ENCODE peak calls at places on chromosomes 13 and 19, in seven cellular contexts. J is K562, Q is GM12891, X is SK-N-SH, Z is H1, D is GM12878, W is HepG2. K is an unnamed sample.

GRCh38 chr19:939922-940321 is 14.1 kb downstream of the ARID3A start:
- DNase-seq in J (no peak), Q (no peak), X (no peak), Z (no peak), D (no peak), W (no peak), K (no peak)

GRCh38 chr13:47133024-47133445 is 236.2 kb upstream of the HTR2A start:
- DNase-seq in J (no peak), Q (no peak), X (no peak), Z (no peak), D (no peak), W (no peak), K (no peak)

GRCh38 chr19:36113425-36113824 is 1.2 kb downstream of the POLR2I start:
- DNase-seq in J (no peak), Q (no peak), X (no peak), Z (no peak), D (no peak), W (no peak), K (no peak)

GRCh38 chr19:14118165-14119051 is 846 bp upstream of the PRKACA start:
- DNase-seq in J (peak; percentile 42), Q (no peak), X (peak; percentile 42), Z (no peak), D (no peak), W (peak; percentile 71), K (no peak)

GRCh38 chr19:40163541-40164129 is 27.6 kb upstream of the MAP3K10 start:
- DNase-seq in J (no peak), Q (no peak), X (no peak), Z (no peak), D (no peak), W (no peak), K (no peak)

GRCh38 chr19:54552913-54553310 is 20.7 kb upstream of the LILRA2 start:
- DNase-seq in J (no peak), Q (no peak), X (no peak), Z (no peak), D (no peak), W (no peak), K (no peak)

GRCh38 chr19:45474941-45475516 is 7.2 kb downstream of the FOSB start:
- DNase-seq in J (no peak), Q (no peak), X (no peak), Z (no peak), D (no peak), W (no peak), K (no peak)

GRCh38 chr13:36430247-36431203 is 1.8 kb upstream of the CCNA1 start:
- DNase-seq in J (no peak), Q (no peak), X (peak; percentile 11), Z (no peak), D (no peak), W (no peak), K (no peak)

GRCh38 chr19:30419581-30420180 is 47.5 kb downstream of the ZNF536 start:
- DNase-seq in J (no peak), Q (no peak), X (peak; percentile 52), Z (no peak), D (no peak), W (no peak), K (no peak)

GRCh38 chr13:48249018-48249417 is 16.0 kb downstream of the ITM2B start:
- DNase-seq in J (no peak), Q (no peak), X (no peak), Z (no peak), D (no peak), W (no peak), K (no peak)

GRCh38 chr19:51338563-51339312 is 3.2 kb downstream of the VSIG10L start:
- DNase-seq in J (peak; percentile 94), Q (peak; percentile 97), X (peak; percentile 95), Z (peak; percentile 39), D (peak; percentile 24), W (peak; percentile 68), K (peak; percentile 92)

GRCh38 chr19:39983695-39984302 is 12.8 kb downstream of the PSMC4 start:
- DNase-seq in J (no peak), Q (no peak), X (no peak), Z (no peak), D (no peak), W (no peak), K (no peak)

GRCh38 chr13:50613356-50613831 is 230.1 kb downstream of the DLEU7 start:
- DNase-seq in J (peak; percentile 89), Q (no peak), X (no peak), Z (no peak), D (no peak), W (no peak), K (no peak)

GRCh38 chr19:39411006-39411831 is 1.2 kb upstream of the PLEKHG2 start:
- DNase-seq in J (peak; percentile 46), Q (no peak), X (no peak), Z (no peak), D (no peak), W (peak; percentile 88), K (no peak)

GRCh38 chr13:50341526-50341925 is 326.3 kb downstream of the KCNRG start:
- DNase-seq in J (no peak), Q (no peak), X (no peak), Z (no peak), D (no peak), W (no peak), K (no peak)

GRCh38 chr13:20217168-20217567 is 15.0 kb downstream of the GJB6 start:
- DNase-seq in J (no peak), Q (no peak), X (no peak), Z (no peak), D (no peak), W (peak; percentile 42), K (no peak)

GRCh38 chr19:48660854-48661731 is 11.7 kb downstream of the NTN5 start:
- DNase-seq in J (peak; percentile 95), Q (peak; percentile 98), X (peak; percentile 88), Z (no peak), D (peak; percentile 83), W (peak; percentile 66), K (peak; percentile 95)

GRCh38 chr13:50441141-50441540 is 402.4 kb downstream of the DLEU7 start:
- DNase-seq in J (no peak), Q (no peak), X (no peak), Z (no peak), D (no peak), W (no peak), K (no peak)

GRCh38 chr19:38679839-38680238 is 32.4 kb downstream of the ACTN4 start:
- DNase-seq in J (no peak), Q (no peak), X (no peak), Z (no peak), D (no peak), W (no peak), K (no peak)

GRCh38 chr13:42947925-42948324 is 44.1 kb downstream of the EPSTI1 start:
- DNase-seq in J (no peak), Q (no peak), X (no peak), Z (no peak), D (no peak), W (no peak), K (no peak)

GRCh38 chr19:48874309-48875135 is 2.3 kb downstream of the PPP1R15A start:
- DNase-seq in J (peak; percentile 77), Q (no peak), X (no peak), Z (no peak), D (no peak), W (no peak), K (no peak)

GRCh38 chr13:59416561-59416960 is 747.2 kb downstream of the DIAPH3 start:
- DNase-seq in J (no peak), Q (no peak), X (no peak), Z (no peak), D (no peak), W (no peak), K (no peak)

GRCh38 chr19:11745871-11746270 is 7.1 kb upstream of the ZNF823 start:
- DNase-seq in J (no peak), Q (no peak), X (no peak), Z (no peak), D (no peak), W (no peak), K (no peak)

GRCh38 chr13:46101488-46102289 is 3.1 kb downstream of the CPB2 start:
- DNase-seq in J (no peak), Q (no peak), X (no peak), Z (no peak), D (no peak), W (no peak), K (no peak)
- TF ChIP-seq TAF1 in J (no peak), Q (no peak), X (no peak), Z (no peak), D (no peak), W (no peak), K (no peak)

GRCh38 chr13:95530178-95530577 is 22.3 kb upstream of the CLDN10 start:
- DNase-seq in J (no peak), Q (no peak), X (no peak), Z (no peak), D (no peak), W (peak; percentile 38), K (no peak)
- TF ChIP-seq POLR2AphosphoS5 in J (no peak), Q (no peak), X (no peak), Z (no peak), D (no peak), W (no peak), K (no peak)

DNA sequence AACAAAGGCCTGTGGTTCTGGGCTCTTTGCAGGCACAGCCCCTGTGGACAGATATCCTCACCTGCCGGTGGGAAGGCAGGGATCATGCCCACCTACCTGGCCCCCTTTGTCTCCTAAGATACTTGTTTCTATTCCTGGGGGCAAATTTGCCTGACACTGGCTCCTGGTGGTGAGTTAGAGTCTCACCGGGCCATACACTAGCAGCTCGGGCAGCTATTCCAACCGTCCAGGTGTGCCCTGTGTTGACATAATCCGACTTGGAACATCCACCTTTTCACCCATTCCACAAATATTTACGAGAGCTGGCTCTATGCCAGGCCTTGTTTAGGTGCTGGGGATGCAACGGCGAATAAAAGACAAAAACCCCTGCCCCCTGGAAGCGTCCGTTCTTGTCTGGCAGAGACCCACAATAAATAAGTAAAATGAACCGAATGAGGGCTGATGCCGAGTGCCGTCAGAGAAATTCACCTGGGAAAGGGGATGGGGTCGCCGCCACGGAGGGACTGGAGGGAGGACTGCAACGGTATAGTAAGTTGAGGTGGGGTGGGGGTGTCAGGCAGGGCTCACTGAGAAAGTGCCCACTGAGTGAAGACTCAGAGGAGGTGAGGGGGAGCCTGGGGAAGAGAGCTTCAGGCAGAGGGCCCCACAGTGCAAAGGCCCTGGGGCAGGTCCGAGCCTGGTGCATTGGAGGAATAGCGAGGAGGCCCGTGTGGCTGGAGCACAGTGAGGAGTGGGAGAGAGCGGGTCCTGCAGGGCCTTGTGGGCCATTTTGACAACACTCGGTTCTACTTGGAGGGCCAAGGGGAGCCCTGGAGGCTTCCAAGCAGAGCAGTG is 43.2 kb upstream of the RANBP3 start:
- DNase-seq in J (no peak), Q (no peak), X (no peak), Z (no peak), D (no peak), W (peak; percentile 19), K (no peak)
- TF ChIP-seq TAF1 in J (no peak), Q (no peak), X (no peak), Z (no peak), D (no peak), W (no peak), K (no peak)

DNA sequence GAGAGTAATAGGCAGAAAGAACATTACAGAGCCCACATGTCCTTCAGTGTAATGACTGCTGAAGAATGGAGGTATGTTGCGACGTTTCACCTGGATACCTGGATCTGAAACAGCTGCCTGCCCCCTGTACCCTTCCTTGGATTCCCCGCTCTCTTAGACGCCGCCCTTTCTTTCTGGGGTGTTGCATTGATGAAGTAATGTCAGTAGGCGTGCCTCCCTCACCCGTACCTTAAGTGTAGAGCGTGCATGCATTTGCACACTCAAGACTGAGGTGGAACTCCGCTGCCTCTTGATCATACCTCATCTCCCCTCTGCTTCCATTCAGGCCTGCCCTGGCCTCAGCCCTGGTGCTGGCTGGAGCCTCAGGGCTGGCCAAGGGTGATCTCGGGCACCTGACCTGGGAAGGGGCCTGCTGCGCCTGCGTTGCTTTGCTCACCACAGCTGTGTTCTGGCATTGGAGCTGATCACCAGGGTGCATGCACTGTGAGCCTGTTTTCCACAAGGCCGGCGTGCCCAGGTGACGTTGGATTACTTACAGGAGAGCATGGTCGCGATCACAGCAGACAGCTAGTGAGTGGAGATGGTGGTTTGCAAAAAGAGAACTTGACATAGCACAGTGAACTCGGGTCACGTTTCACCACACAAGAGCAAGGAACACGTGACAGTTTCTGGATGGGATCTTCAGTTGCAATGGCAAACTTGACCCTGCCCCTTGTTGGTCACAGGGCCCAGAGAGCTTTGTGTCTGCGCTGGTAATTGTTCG is 99.0 kb downstream of the ARHGEF7 start:
- DNase-seq in J (no peak), Q (no peak), X (no peak), Z (no peak), D (no peak), W (no peak), K (no peak)
- TF ChIP-seq POLR2AphosphoS5 in J (no peak), Q (no peak), X (no peak), Z (no peak), D (no peak), W (no peak), K (no peak)